ENCODE peak calls at places on chromosomes 11 and 22, in ten cellular contexts. One of them, this sample, is unnamed.
A peak's percentile ranks its signal among the peaks of the same experiment; 100 is the strongest.

GRCh38 chr11:59918987-59919589 is 19.1 kb upstream of the OOSP1 start:
- DNase-seq in stimulated activated CD4-positive, alpha-beta T cell treated with anti-CD3 and anti-CD28 coated beads, Interleukin-12 subunit alpha, Interleukin-12 subunit beta, amount 100 ng/mL, for 4 hours: no peak
- DNase-seq in stimulated activated CD8-positive, alpha-beta memory T cell treated with anti-CD3 and anti-CD28 coated beads, Interleukin-15, amount 100 ng/mL, for 4 hours: no peak
- DNase-seq in kidney epithelial cell: no peak
- DNase-seq in activated T-cell treated with anti-CD3 and anti-CD28 coated beads for 1 hour: no peak
- DNase-seq in GM04504: peak; percentile 10
- DNase-seq in NCI-H2029: peak; percentile 69
- DNase-seq in mucosa of gallbladder: peak; percentile 49
- DNase-seq in NCI-H1105: no peak
- DNase-seq in ELF-1: no peak
- DNase-seq in this sample: no peak

GRCh38 chr11:107916671-107917241 is 11.5 kb upstream of the RAB39A start:
- DNase-seq in stimulated activated CD4-positive, alpha-beta T cell treated with anti-CD3 and anti-CD28 coated beads, Interleukin-12 subunit alpha, Interleukin-12 subunit beta, amount 100 ng/mL, for 4 hours: peak; percentile 30
- DNase-seq in ELF-1: peak; percentile 83
- DNase-seq in GM04504: no peak
- DNase-seq in stimulated activated CD8-positive, alpha-beta memory T cell treated with anti-CD3 and anti-CD28 coated beads, Interleukin-15, amount 100 ng/mL, for 4 hours: no peak
- DNase-seq in activated T-cell treated with anti-CD3 and anti-CD28 coated beads for 1 hour: peak; percentile 16
- DNase-seq in NCI-H1105: no peak
- DNase-seq in mucosa of gallbladder: no peak
- DNase-seq in NCI-H2029: peak; percentile 54
- DNase-seq in kidney epithelial cell: no peak
- DNase-seq in this sample: peak; percentile 12

GRCh38 chr11:1643146-1643690 is 13.6 kb downstream of the KRTAP5-5 start:
- DNase-seq in activated T-cell treated with anti-CD3 and anti-CD28 coated beads for 1 hour: no peak
- DNase-seq in ELF-1: no peak
- DNase-seq in NCI-H2029: no peak
- DNase-seq in stimulated activated CD4-positive, alpha-beta T cell treated with anti-CD3 and anti-CD28 coated beads, Interleukin-12 subunit alpha, Interleukin-12 subunit beta, amount 100 ng/mL, for 4 hours: no peak
- DNase-seq in mucosa of gallbladder: no peak
- DNase-seq in GM04504: no peak
- DNase-seq in stimulated activated CD8-positive, alpha-beta memory T cell treated with anti-CD3 and anti-CD28 coated beads, Interleukin-15, amount 100 ng/mL, for 4 hours: no peak
- DNase-seq in NCI-H1105: no peak
- DNase-seq in kidney epithelial cell: no peak
- DNase-seq in this sample: no peak

GRCh38 chr22:48494968-48495750 is 1332.5 kb downstream of the BRD1 start:
- DNase-seq in mucosa of gallbladder: no peak
- DNase-seq in kidney epithelial cell: no peak
- DNase-seq in NCI-H2029: no peak
- DNase-seq in activated T-cell treated with anti-CD3 and anti-CD28 coated beads for 1 hour: no peak
- DNase-seq in GM04504: no peak
- DNase-seq in stimulated activated CD8-positive, alpha-beta memory T cell treated with anti-CD3 and anti-CD28 coated beads, Interleukin-15, amount 100 ng/mL, for 4 hours: no peak
- DNase-seq in ELF-1: peak; percentile 87
- DNase-seq in stimulated activated CD4-positive, alpha-beta T cell treated with anti-CD3 and anti-CD28 coated beads, Interleukin-12 subunit alpha, Interleukin-12 subunit beta, amount 100 ng/mL, for 4 hours: no peak
- DNase-seq in NCI-H1105: no peak
- DNase-seq in this sample: no peak

GRCh38 chr11:15038963-15039362 is 34.4 kb upstream of the CALCB start:
- DNase-seq in activated T-cell treated with anti-CD3 and anti-CD28 coated beads for 1 hour: no peak
- DNase-seq in ELF-1: no peak
- DNase-seq in NCI-H1105: no peak
- DNase-seq in mucosa of gallbladder: no peak
- DNase-seq in NCI-H2029: no peak
- DNase-seq in stimulated activated CD8-positive, alpha-beta memory T cell treated with anti-CD3 and anti-CD28 coated beads, Interleukin-15, amount 100 ng/mL, for 4 hours: no peak
- DNase-seq in stimulated activated CD4-positive, alpha-beta T cell treated with anti-CD3 and anti-CD28 coated beads, Interleukin-12 subunit alpha, Interleukin-12 subunit beta, amount 100 ng/mL, for 4 hours: no peak
- DNase-seq in kidney epithelial cell: no peak
- DNase-seq in GM04504: peak; percentile 4
- DNase-seq in this sample: no peak

GRCh38 chr11:11909727-11910126 is 68.0 kb downstream of the USP47 start:
- DNase-seq in NCI-H2029: no peak
- DNase-seq in GM04504: no peak
- DNase-seq in stimulated activated CD8-positive, alpha-beta memory T cell treated with anti-CD3 and anti-CD28 coated beads, Interleukin-15, amount 100 ng/mL, for 4 hours: no peak
- DNase-seq in NCI-H1105: no peak
- DNase-seq in stimulated activated CD4-positive, alpha-beta T cell treated with anti-CD3 and anti-CD28 coated beads, Interleukin-12 subunit alpha, Interleukin-12 subunit beta, amount 100 ng/mL, for 4 hours: no peak
- DNase-seq in ELF-1: no peak
- DNase-seq in kidney epithelial cell: no peak
- DNase-seq in mucosa of gallbladder: no peak
- DNase-seq in activated T-cell treated with anti-CD3 and anti-CD28 coated beads for 1 hour: no peak
- DNase-seq in this sample: no peak

GRCh38 chr11:96211433-96211832 is 131.6 kb downstream of the MAML2 start:
- DNase-seq in stimulated activated CD8-positive, alpha-beta memory T cell treated with anti-CD3 and anti-CD28 coated beads, Interleukin-15, amount 100 ng/mL, for 4 hours: no peak
- DNase-seq in NCI-H2029: no peak
- DNase-seq in activated T-cell treated with anti-CD3 and anti-CD28 coated beads for 1 hour: no peak
- DNase-seq in mucosa of gallbladder: no peak
- DNase-seq in NCI-H1105: no peak
- DNase-seq in GM04504: no peak
- DNase-seq in ELF-1: no peak
- DNase-seq in stimulated activated CD4-positive, alpha-beta T cell treated with anti-CD3 and anti-CD28 coated beads, Interleukin-12 subunit alpha, Interleukin-12 subunit beta, amount 100 ng/mL, for 4 hours: no peak
- DNase-seq in kidney epithelial cell: no peak
- DNase-seq in this sample: no peak

GRCh38 chr11:46279393-46280099 is 2.1 kb downstream of the CREB3L1 start:
- DNase-seq in GM04504: no peak
- DNase-seq in stimulated activated CD8-positive, alpha-beta memory T cell treated with anti-CD3 and anti-CD28 coated beads, Interleukin-15, amount 100 ng/mL, for 4 hours: no peak
- DNase-seq in kidney epithelial cell: no peak
- DNase-seq in stimulated activated CD4-positive, alpha-beta T cell treated with anti-CD3 and anti-CD28 coated beads, Interleukin-12 subunit alpha, Interleukin-12 subunit beta, amount 100 ng/mL, for 4 hours: no peak
- DNase-seq in NCI-H1105: no peak
- DNase-seq in mucosa of gallbladder: peak; percentile 65
- DNase-seq in activated T-cell treated with anti-CD3 and anti-CD28 coated beads for 1 hour: no peak
- DNase-seq in NCI-H2029: peak; percentile 54
- DNase-seq in ELF-1: no peak
- DNase-seq in this sample: no peak

GRCh38 chr11:75341583-75341982 is 9.9 kb downstream of the ARRB1 start:
- DNase-seq in GM04504: no peak
- DNase-seq in kidney epithelial cell: no peak
- DNase-seq in NCI-H1105: no peak
- DNase-seq in stimulated activated CD8-positive, alpha-beta memory T cell treated with anti-CD3 and anti-CD28 coated beads, Interleukin-15, amount 100 ng/mL, for 4 hours: no peak
- DNase-seq in ELF-1: no peak
- DNase-seq in mucosa of gallbladder: no peak
- DNase-seq in NCI-H2029: no peak
- DNase-seq in stimulated activated CD4-positive, alpha-beta T cell treated with anti-CD3 and anti-CD28 coated beads, Interleukin-12 subunit alpha, Interleukin-12 subunit beta, amount 100 ng/mL, for 4 hours: no peak
- DNase-seq in activated T-cell treated with anti-CD3 and anti-CD28 coated beads for 1 hour: no peak
- DNase-seq in this sample: no peak

GRCh38 chr22:45770506-45770905 is 98.9 kb downstream of the ATXN10 start:
- DNase-seq in GM04504: no peak
- DNase-seq in kidney epithelial cell: no peak
- DNase-seq in NCI-H1105: no peak
- DNase-seq in stimulated activated CD8-positive, alpha-beta memory T cell treated with anti-CD3 and anti-CD28 coated beads, Interleukin-15, amount 100 ng/mL, for 4 hours: no peak
- DNase-seq in ELF-1: no peak
- DNase-seq in mucosa of gallbladder: no peak
- DNase-seq in activated T-cell treated with anti-CD3 and anti-CD28 coated beads for 1 hour: no peak
- DNase-seq in stimulated activated CD4-positive, alpha-beta T cell treated with anti-CD3 and anti-CD28 coated beads, Interleukin-12 subunit alpha, Interleukin-12 subunit beta, amount 100 ng/mL, for 4 hours: no peak
- DNase-seq in NCI-H2029: no peak
- DNase-seq in this sample: no peak

GRCh38 chr11:75673977-75674582 is 5.2 kb upstream of the MAP6 start:
- DNase-seq in mucosa of gallbladder: no peak
- DNase-seq in kidney epithelial cell: no peak
- DNase-seq in NCI-H1105: no peak
- DNase-seq in stimulated activated CD8-positive, alpha-beta memory T cell treated with anti-CD3 and anti-CD28 coated beads, Interleukin-15, amount 100 ng/mL, for 4 hours: no peak
- DNase-seq in ELF-1: no peak
- DNase-seq in GM04504: no peak
- DNase-seq in NCI-H2029: no peak
- DNase-seq in activated T-cell treated with anti-CD3 and anti-CD28 coated beads for 1 hour: no peak
- DNase-seq in stimulated activated CD4-positive, alpha-beta T cell treated with anti-CD3 and anti-CD28 coated beads, Interleukin-12 subunit alpha, Interleukin-12 subunit beta, amount 100 ng/mL, for 4 hours: no peak
- DNase-seq in this sample: no peak

GRCh38 chr11:65651589-65652510 is 10.9 kb downstream of the RELA start:
- DNase-seq in activated T-cell treated with anti-CD3 and anti-CD28 coated beads for 1 hour: no peak
- DNase-seq in stimulated activated CD4-positive, alpha-beta T cell treated with anti-CD3 and anti-CD28 coated beads, Interleukin-12 subunit alpha, Interleukin-12 subunit beta, amount 100 ng/mL, for 4 hours: no peak
- DNase-seq in NCI-H2029: peak; percentile 43
- DNase-seq in ELF-1: peak; percentile 21
- DNase-seq in NCI-H1105: no peak
- DNase-seq in stimulated activated CD8-positive, alpha-beta memory T cell treated with anti-CD3 and anti-CD28 coated beads, Interleukin-15, amount 100 ng/mL, for 4 hours: no peak
- DNase-seq in mucosa of gallbladder: peak; percentile 69
- DNase-seq in GM04504: peak; percentile 12
- DNase-seq in kidney epithelial cell: no peak
- DNase-seq in this sample: no peak

GRCh38 chr11:66617148-66617814 is 851 bp downstream of the RBM14 start:
- DNase-seq in NCI-H2029: peak; percentile 72
- DNase-seq in NCI-H1105: no peak
- DNase-seq in mucosa of gallbladder: no peak
- DNase-seq in GM04504: peak; percentile 25
- DNase-seq in kidney epithelial cell: no peak
- DNase-seq in activated T-cell treated with anti-CD3 and anti-CD28 coated beads for 1 hour: no peak
- DNase-seq in ELF-1: no peak
- DNase-seq in stimulated activated CD4-positive, alpha-beta T cell treated with anti-CD3 and anti-CD28 coated beads, Interleukin-12 subunit alpha, Interleukin-12 subunit beta, amount 100 ng/mL, for 4 hours: no peak
- DNase-seq in stimulated activated CD8-positive, alpha-beta memory T cell treated with anti-CD3 and anti-CD28 coated beads, Interleukin-15, amount 100 ng/mL, for 4 hours: no peak
- DNase-seq in this sample: no peak

GRCh38 chr11:33448461-33449130 is 191.4 kb downstream of the HIPK3 start:
- DNase-seq in GM04504: no peak
- DNase-seq in activated T-cell treated with anti-CD3 and anti-CD28 coated beads for 1 hour: no peak
- DNase-seq in stimulated activated CD8-positive, alpha-beta memory T cell treated with anti-CD3 and anti-CD28 coated beads, Interleukin-15, amount 100 ng/mL, for 4 hours: no peak
- DNase-seq in ELF-1: no peak
- DNase-seq in kidney epithelial cell: no peak
- DNase-seq in stimulated activated CD4-positive, alpha-beta T cell treated with anti-CD3 and anti-CD28 coated beads, Interleukin-12 subunit alpha, Interleukin-12 subunit beta, amount 100 ng/mL, for 4 hours: no peak
- DNase-seq in NCI-H1105: no peak
- DNase-seq in NCI-H2029: no peak
- DNase-seq in mucosa of gallbladder: no peak
- DNase-seq in this sample: no peak

GRCh38 chr11:9260182-9261146 is 4.7 kb downstream of the DENND5A start:
- DNase-seq in mucosa of gallbladder: no peak
- DNase-seq in NCI-H1105: no peak
- DNase-seq in stimulated activated CD8-positive, alpha-beta memory T cell treated with anti-CD3 and anti-CD28 coated beads, Interleukin-15, amount 100 ng/mL, for 4 hours: no peak
- DNase-seq in kidney epithelial cell: no peak
- DNase-seq in ELF-1: no peak
- DNase-seq in NCI-H2029: no peak
- DNase-seq in GM04504: no peak
- DNase-seq in activated T-cell treated with anti-CD3 and anti-CD28 coated beads for 1 hour: no peak
- DNase-seq in stimulated activated CD4-positive, alpha-beta T cell treated with anti-CD3 and anti-CD28 coated beads, Interleukin-12 subunit alpha, Interleukin-12 subunit beta, amount 100 ng/mL, for 4 hours: no peak
- DNase-seq in this sample: no peak